ENCODE peak calls at places on chromosomes 6 and 20, in four cellular contexts. E is neural progenitor cell, K is GM12878, U is prostate gland. J is an unnamed sample.
A peak's percentile ranks its signal among the peaks of the same experiment; 100 is the strongest.

GRCh38 chr6:42449917-42450313 is 1.8 kb downstream of the TRERF1 start:
- DNase-seq in E (peak; percentile 72), K (no peak), U (no peak), J (peak; percentile 10)

GRCh38 chr6:48036316-48036715 is 74.7 kb downstream of the PTCHD4 start:
- DNase-seq in E (no peak), K (no peak), U (no peak), J (peak; percentile 4)

GRCh38 chr20:20520776-20521175 is 152.9 kb downstream of the INSM1 start:
- DNase-seq in E (no peak), K (no peak), U (no peak), J (peak; percentile 96)

GRCh38 chr6:148494226-148494625 is 151.6 kb downstream of the SASH1 start:
- DNase-seq in E (no peak), K (no peak), U (no peak), J (no peak)

GRCh38 chr20:53581444-53582311 is 12.0 kb downstream of the ZNF217 start:
- DNase-seq in E (no peak), K (no peak), U (no peak), J (no peak)

GRCh38 chr6:125044066-125044465 is 81.8 kb downstream of the RNF217 start:
- DNase-seq in E (no peak), K (no peak), U (no peak), J (no peak)

GRCh38 chr6:42138630-42139619 is 3.5 kb downstream of the C6orf132 start:
- DNase-seq in E (peak; percentile 81), K (no peak), U (peak; percentile 47), J (peak; percentile 27)

GRCh38 chr6:50975216-50975615 is 156.5 kb downstream of the TFAP2B start:
- DNase-seq in E (no peak), K (no peak), U (no peak), J (no peak)

GRCh38 chr6:4510317-4510716 is 265.9 kb upstream of the CDYL start:
- DNase-seq in E (no peak), K (no peak), U (no peak), J (no peak)

GRCh38 chr6:10193321-10193720 is 221.6 kb downstream of the TFAP2A start:
- DNase-seq in E (no peak), K (no peak), U (no peak), J (no peak)

GRCh38 chr6:41624621-41625365 is 13.5 kb upstream of the MDFI start:
- DNase-seq in E (no peak), K (no peak), U (no peak), J (no peak)

GRCh38 chr6:90333928-90334327 is 37.3 kb upstream of the BACH2 start:
- DNase-seq in E (no peak), K (no peak), U (no peak), J (no peak)

GRCh38 chr6:107627928-107628327 is 138.0 kb downstream of the SOBP start:
- DNase-seq in E (no peak), K (no peak), U (no peak), J (no peak)

GRCh38 chr6:107630341-107630995 is 140.6 kb downstream of the SOBP start:
- DNase-seq in E (no peak), K (no peak), U (no peak), J (no peak)

GRCh38 chr6:107628878-107629277 is 139.0 kb downstream of the SOBP start:
- DNase-seq in E (no peak), K (no peak), U (no peak), J (no peak)

GRCh38 chr6:107626645-107627044 is 136.7 kb downstream of the SOBP start:
- DNase-seq in E (peak; percentile 52), K (no peak), U (no peak), J (no peak)

DNA sequence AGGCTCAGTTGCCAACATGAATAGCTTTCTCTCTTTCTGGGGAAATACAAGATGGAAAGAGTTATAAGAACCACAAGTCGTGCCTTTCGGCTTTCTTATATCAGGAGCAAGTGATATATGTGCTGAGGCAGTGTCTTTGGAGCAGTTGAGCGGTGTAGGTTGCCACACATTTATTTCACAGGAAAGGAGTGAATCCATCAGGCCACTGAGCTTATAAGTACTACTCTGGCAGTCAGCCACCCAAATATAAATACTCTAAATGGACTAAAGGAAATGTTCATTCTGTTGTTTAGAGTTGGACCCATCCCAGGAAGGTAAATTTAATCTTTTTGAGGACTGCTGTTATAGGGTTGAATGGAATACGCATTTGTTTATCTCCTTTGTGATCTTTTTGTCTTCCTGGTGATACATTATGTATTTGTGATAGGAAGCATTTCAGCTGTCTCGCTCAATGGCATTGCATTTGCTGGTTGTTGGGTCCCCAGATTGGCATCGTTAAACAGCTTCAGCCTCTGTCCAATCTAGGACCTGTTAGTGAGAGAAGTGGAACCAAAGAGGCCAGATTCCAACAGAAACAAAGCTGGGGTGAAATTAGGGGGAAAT is 139.7 kb downstream of the SOBP start:
- DNase-seq in E (no peak), K (no peak), U (no peak), J (no peak)
- H3K27me3 ChIP-seq in E (peaks cover 8% of the 10 kb centered on the region), K (peaks cover 10% of the 10 kb centered on the region), U (no peaks in the 10 kb centered on the region), J (no peaks in the 10 kb centered on the region)

GRCh38 chr6:170404697-170405096 is 98.1 kb downstream of the FAM120B start:
- DNase-seq in E (no peak), K (no peak), U (no peak), J (no peak)
- TF ChIP-seq CTCF in E (no peak), K (no peak), U (no peak), J (no peak)

DNA sequence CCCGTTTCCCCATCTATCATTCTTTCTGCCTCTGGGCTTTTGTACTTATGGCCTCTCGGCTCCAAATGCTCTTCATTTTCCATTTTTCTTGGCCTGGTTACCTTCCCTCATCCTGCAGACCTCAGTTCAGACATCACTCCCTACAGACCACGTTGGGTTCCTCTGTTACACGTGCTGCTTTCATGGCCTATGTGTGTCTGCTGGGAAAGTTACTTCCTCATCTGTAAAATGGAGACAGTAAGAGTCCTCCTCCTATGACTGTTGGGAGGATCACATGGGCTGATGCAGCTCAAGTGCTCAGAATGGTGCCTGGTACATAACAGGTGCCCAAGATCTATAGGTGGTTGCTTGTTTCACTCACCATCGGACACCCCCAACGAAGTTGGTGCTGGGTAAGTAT is 13.5 kb downstream of the KCNK17 start:
- DNase-seq in E (no peak), K (no peak), U (no peak), J (no peak)
- H3K27me3 ChIP-seq in E (no peaks in the 10 kb centered on the region), K (no peaks in the 10 kb centered on the region), U (no peaks in the 10 kb centered on the region), J (no peaks in the 10 kb centered on the region)

GRCh38 chr20:50646483-50646996 is 44.8 kb downstream of the RIPOR3 start:
- DNase-seq in E (no peak), K (no peak), U (no peak), J (peak; percentile 51)
- TF ChIP-seq CTCF in E (no peak), K (no peak), U (no peak), J (peak; percentile 13)

DNA sequence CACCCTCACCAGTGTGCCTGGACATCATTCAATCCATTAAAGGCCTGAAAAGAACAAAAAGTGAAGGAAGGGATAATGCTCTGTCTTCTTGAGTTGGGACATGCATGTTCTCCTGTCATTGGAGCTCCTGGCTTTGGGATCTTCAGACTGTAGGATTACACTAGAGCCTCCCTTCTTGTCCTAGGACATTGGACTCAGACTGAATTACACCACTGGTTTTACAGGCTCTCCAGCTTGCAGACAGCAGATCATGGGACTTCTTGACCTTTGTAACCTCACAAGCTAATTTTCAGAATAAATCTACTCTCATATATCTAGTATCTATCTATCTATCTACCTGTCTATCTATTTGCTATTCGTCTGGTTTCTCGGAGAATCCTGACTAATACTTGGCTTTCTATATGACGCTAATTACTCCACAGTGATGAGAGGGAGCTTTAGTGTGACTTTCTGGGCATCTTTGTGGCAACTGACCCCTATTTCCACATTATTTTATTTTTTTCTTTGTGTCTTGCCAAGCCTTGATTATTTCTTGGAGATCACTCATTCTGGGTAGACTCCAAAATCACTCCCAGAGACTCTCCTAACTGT is 151.9 kb upstream of the ZNF184 start:
- DNase-seq in E (no peak), K (no peak), U (no peak), J (no peak)
- H3K27me3 ChIP-seq in E (peaks cover 12% of the 10 kb centered on the region), K (no peaks in the 10 kb centered on the region), U (peaks cover 5% of the 10 kb centered on the region), J (no peaks in the 10 kb centered on the region)

DNA sequence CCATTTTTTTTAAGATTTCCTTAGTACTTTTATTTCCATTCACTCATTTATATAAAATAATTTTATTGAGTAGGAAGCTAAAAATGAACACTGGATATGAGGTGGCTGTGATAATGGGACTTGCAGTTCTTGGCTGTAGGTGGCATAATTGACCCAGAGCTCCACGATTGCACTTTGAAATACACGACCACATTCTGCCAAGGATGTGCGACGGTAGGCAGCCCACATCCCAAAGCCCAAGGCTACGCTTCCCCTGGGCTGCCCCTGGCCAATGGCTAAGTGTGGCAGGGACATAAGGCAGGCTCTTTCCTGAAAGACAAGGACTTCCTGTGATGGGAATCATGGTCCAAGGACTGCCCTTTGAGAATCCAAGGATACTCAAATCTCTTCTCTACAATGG is 43.7 kb upstream of the ADTRP start:
- DNase-seq in E (no peak), K (no peak), U (no peak), J (no peak)
- TF ChIP-seq CTCF in E (no peak), K (peak; percentile 38), U (no peak), J (no peak)

DNA sequence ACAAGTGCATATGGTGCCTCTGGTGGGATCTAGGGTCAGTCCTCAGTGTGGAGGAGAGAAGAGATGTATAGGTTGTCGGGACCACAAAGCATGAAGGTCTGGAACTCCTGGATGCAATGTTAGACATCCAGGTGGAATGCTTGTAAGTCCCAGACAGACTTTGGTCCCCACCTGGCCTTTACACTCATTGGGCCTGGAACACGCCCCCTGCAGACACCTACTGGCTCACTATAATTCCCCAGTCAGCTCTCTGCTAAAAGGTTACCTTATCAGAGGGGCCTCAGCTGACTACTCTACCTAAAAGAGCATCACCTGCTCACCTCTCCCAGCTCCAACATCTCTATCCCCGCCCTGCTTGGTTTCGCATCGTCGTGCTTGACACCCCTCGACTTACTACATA is 41.7 kb upstream of the SIRPA start:
- DNase-seq in E (no peak), K (no peak), U (no peak), J (no peak)
- H3K27me3 ChIP-seq in E (no peaks in the 10 kb centered on the region), K (no peaks in the 10 kb centered on the region), U (no peaks in the 10 kb centered on the region), J (no peaks in the 10 kb centered on the region)

GRCh38 chr6:36737043-36737785 is 39.6 kb downstream of the RAB44 start:
- DNase-seq in E (no peak), K (no peak), U (no peak), J (no peak)

GRCh38 chr6:36734486-36735060 is 36.9 kb downstream of the RAB44 start:
- DNase-seq in E (no peak), K (no peak), U (no peak), J (no peak)

GRCh38 chr6:36738108-36738507 is 40.5 kb downstream of the RAB44 start:
- DNase-seq in E (no peak), K (no peak), U (no peak), J (no peak)

GRCh38 chr6:36733300-36733699 is 35.7 kb downstream of the RAB44 start:
- DNase-seq in E (no peak), K (no peak), U (no peak), J (peak; percentile 37)

GRCh38 chr6:36735110-36735971 is 37.7 kb downstream of the RAB44 start:
- DNase-seq in E (no peak), K (no peak), U (peak; percentile 75), J (peak; percentile 92)
- TF ChIP-seq CTCF in E (no peak), K (peak; percentile 32), U (peak; percentile 33), J (peak; percentile 36)

GRCh38 chr6:108735991-108736345 is 112.3 kb upstream of the ARMC2 start:
- DNase-seq in E (no peak), K (no peak), U (no peak), J (no peak)
- H3K27me3 ChIP-seq in E (peaks cover 7% of the 10 kb centered on the region), K (no peaks in the 10 kb centered on the region), U (no peaks in the 10 kb centered on the region), J (no peaks in the 10 kb centered on the region)

GRCh38 chr6:139374357-139375238 is at the start of gene CITED2:
- DNase-seq in E (peak; percentile 97), K (peak; percentile 79), U (peak; percentile 93), J (peak; percentile 78)
- TF ChIP-seq CTCF in E (no peak), K (peak; percentile 2), U (peak; percentile 58), J (peak; percentile 22)